ENCODE peak calls at places on chromosomes 4 and X, in six cellular contexts. Y, N, D, T, R and V are unnamed samples.
A peak's percentile ranks its signal among the peaks of the same experiment; 100 is the strongest.

GRCh38 chrX:130665214-130665613 is 237.8 kb downstream of the ENOX2 start:
- DNase-seq in N (no peak), Y (no peak), R (no peak), D (no peak), T (no peak), V (no peak)

GRCh38 chr4:107586321-107586720 is 133.7 kb downstream of the PAPSS1 start:
- DNase-seq in Y (no peak), R (no peak), T (no peak), N (no peak), D (no peak), V (no peak)

GRCh38 chrX:120741452-120741851 is 111.6 kb upstream of the C1GALT1C1 start:
- DNase-seq in R (no peak), Y (no peak), D (no peak), T (no peak), N (no peak), V (peak; percentile 9)

GRCh38 chr4:73705056-73705432 is 35.3 kb upstream of the CXCL8 start:
- DNase-seq in T (no peak), N (peak; percentile 84), D (no peak), Y (peak; percentile 83), R (peak; percentile 81), V (peak; percentile 80)

GRCh38 chrX:10477525-10477924 is 142.9 kb downstream of the MID1 start:
- DNase-seq in D (no peak), Y (no peak), R (no peak), N (no peak), T (no peak), V (no peak)

GRCh38 chr4:70940134-70940533 is 38.0 kb downstream of the MOB1B start:
- DNase-seq in N (no peak), D (no peak), R (no peak), T (no peak), Y (no peak), V (no peak)

GRCh38 chr4:78292336-78292735 is 235.2 kb downstream of the FRAS1 start:
- DNase-seq in D (no peak), T (no peak), R (no peak), N (no peak), Y (no peak), V (no peak)

GRCh38 chr4:76265631-76266218 is 14.2 kb downstream of the FAM47E start:
- DNase-seq in N (no peak), D (no peak), Y (no peak), R (no peak), T (no peak), V (no peak)

GRCh38 chrX:102746134-102746584 is 25.6 kb downstream of the GPRASP3 start:
- DNase-seq in T (peak; percentile 33), N (peak; percentile 22), Y (peak; percentile 67), D (no peak), R (no peak), V (no peak)

GRCh38 chr4:81030061-81030616 is 369 bp upstream of the BMP3 start:
- DNase-seq in R (no peak), D (no peak), N (no peak), Y (no peak), T (no peak), V (no peak)

GRCh38 chr4:100103671-100104070 is 86.6 kb downstream of the DDIT4L start:
- DNase-seq in T (no peak), R (no peak), N (no peak), D (no peak), Y (peak; percentile 19), V (no peak)

GRCh38 chrX:42505057-42505456 is 272.9 kb downstream of the PPP1R2C start:
- DNase-seq in N (no peak), Y (no peak), R (no peak), D (no peak), T (no peak), V (no peak)

GRCh38 chrX:31260351-31260750 is 188.5 kb upstream of the FTHL17 start:
- DNase-seq in R (no peak), D (no peak), T (no peak), Y (no peak), N (peak; percentile 80), V (peak; percentile 53)

GRCh38 chr4:133148690-133149363 is at the start of gene PCDH10:
- DNase-seq in T (peak; percentile 73), D (no peak), Y (peak; percentile 91), R (peak; percentile 87), N (peak; percentile 94), V (peak; percentile 77)

GRCh38 chr4:9832640-9833039 is 51.2 kb downstream of the DRD5 start:
- DNase-seq in N (no peak), R (no peak), Y (no peak), D (no peak), T (no peak), V (no peak)

GRCh38 chr4:90103991-90104390 is 23.2 kb upstream of the CCSER1 start:
- DNase-seq in T (no peak), N (no peak), D (no peak), R (no peak), Y (no peak), V (no peak)

GRCh38 chr4:71607780-71608673 is 175.9 kb downstream of the GC start:
- DNase-seq in N (peak; percentile 78), D (no peak), T (no peak), Y (peak; percentile 20), R (peak; percentile 6), V (peak; percentile 11)

GRCh38 chrX:41095174-41095573 is 9.9 kb downstream of the USP9X start:
- DNase-seq in R (no peak), Y (no peak), T (no peak), N (no peak), D (no peak), V (no peak)

GRCh38 chr4:175412744-175413143 is 399.3 kb downstream of the GPM6A start:
- DNase-seq in N (peak; percentile 93), Y (peak; percentile 76), T (no peak), R (peak; percentile 63), D (no peak), V (peak; percentile 51)

GRCh38 chr4:140335076-140335475 is 38.4 kb upstream of the SCOC start:
- DNase-seq in R (no peak), T (no peak), Y (peak; percentile 23), N (peak; percentile 19), D (no peak), V (no peak)

GRCh38 chr4:112793033-112793432 is 156.1 kb downstream of the LARP7 start:
- DNase-seq in N (no peak), T (no peak), R (no peak), Y (no peak), D (no peak), V (no peak)

GRCh38 chr4:184472540-184473264 is 1.6 kb downstream of the IRF2 start:
- DNase-seq in T (peak; percentile 92), D (no peak), Y (peak; percentile 88), R (peak; percentile 51), N (peak; percentile 75), V (peak; percentile 70)

GRCh38 chr4:184473515-184474260 is 662 bp downstream of the IRF2 start:
- DNase-seq in R (peak; percentile 32), D (no peak), Y (peak; percentile 70), T (peak; percentile 50), N (peak; percentile 44), V (peak; percentile 54)

GRCh38 chr4:184473265-184473514 is 1.2 kb downstream of the IRF2 start:
- DNase-seq in Y (no peak), T (no peak), R (no peak), N (no peak), D (no peak), V (no peak)

GRCh38 chr4:184471872-184472539 is 2.3 kb downstream of the IRF2 start:
- DNase-seq in N (no peak), Y (peak; percentile 70), T (peak; percentile 55), D (no peak), R (peak; percentile 30), V (no peak)

DNA sequence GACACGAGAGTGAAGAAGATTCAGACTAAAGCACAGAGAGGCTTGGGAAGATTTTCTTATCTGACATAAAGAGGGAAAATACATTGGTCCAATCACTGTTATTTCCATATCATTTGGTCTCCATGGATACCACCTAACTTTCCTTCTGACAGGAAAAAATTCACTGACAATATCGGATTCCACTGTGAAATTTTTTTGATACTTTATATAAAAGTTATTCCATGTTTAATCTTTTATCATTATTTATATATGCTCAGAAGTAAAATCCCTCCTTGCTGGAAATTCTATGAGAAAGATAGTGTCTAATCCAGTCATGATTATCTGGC is 3.6 kb downstream of the IRF2 start:
- DNase-seq in R (no peak), D (no peak), T (no peak), Y (no peak), N (no peak), V (no peak)
- H3K9ac ChIP-seq in R (no peak overlapping the region), D (no peak overlapping the region), T (no peak overlapping the region), Y (peak overlapping the region; percentile 97), N (no peak overlapping the region), V (no peak overlapping the region)

DNA sequence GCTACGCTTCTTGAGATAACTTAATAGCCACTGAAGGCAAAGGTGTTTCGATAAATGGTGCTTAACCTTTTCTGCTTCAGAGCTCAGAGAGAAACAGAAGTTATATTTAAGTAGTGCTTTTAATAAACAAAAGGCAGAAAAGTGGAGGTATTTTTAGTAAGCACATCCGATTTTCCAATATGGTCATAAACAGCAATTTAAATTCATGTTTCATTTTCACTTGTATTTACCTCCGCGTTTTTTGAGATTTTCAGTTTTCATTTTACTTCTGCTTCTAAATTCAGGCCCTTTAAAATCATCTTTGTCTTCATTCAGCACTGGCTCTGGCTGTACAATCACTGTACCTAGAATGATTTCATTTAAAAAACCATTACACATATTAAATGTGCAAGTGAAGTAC is 92.4 kb downstream of the ATRX start:
- DNase-seq in D (no peak), Y (no peak), T (no peak), N (no peak), R (no peak), V (no peak)
- H3K9ac ChIP-seq in D (no peak overlapping the region), Y (no peak overlapping the region), T (no peak overlapping the region), N (no peak overlapping the region), R (no peak overlapping the region), V (no peak overlapping the region)

GRCh38 chr4:173191623-173192041 is 23.0 kb downstream of the GALNT7 start:
- DNase-seq in R (peak; percentile 52), Y (peak; percentile 42), N (peak; percentile 71), T (no peak), D (no peak), V (peak; percentile 94)
- H3K9ac ChIP-seq in R (no peak overlapping the region), Y (no peak overlapping the region), N (no peak overlapping the region), T (peak overlapping the region; percentile 21), D (peak overlapping the region; percentile 46), V (peak overlapping the region; percentile 91)

GRCh38 chr4:137535718-137536117 is 3.4 kb upstream of the PCDH18 start:
- DNase-seq in Y (no peak), N (no peak), R (no peak), T (no peak), D (no peak), V (no peak)

GRCh38 chr4:137532869-137533236 is 559 bp upstream of the PCDH18 start:
- DNase-seq in N (peak; percentile 35), R (no peak), Y (peak; percentile 60), T (no peak), D (no peak), V (no peak)

GRCh38 chr4:137531951-137532868 is at the start of gene PCDH18:
- DNase-seq in T (peak; percentile 73), Y (peak; percentile 96), R (peak; percentile 98), D (no peak), N (peak; percentile 97), V (peak; percentile 15)

GRCh38 chr4:137534516-137534915 is 2.2 kb upstream of the PCDH18 start:
- DNase-seq in D (no peak), N (peak; percentile 11), Y (peak; percentile 65), T (no peak), R (no peak), V (no peak)

GRCh38 chr4:137533855-137534254 is 1.6 kb upstream of the PCDH18 start:
- DNase-seq in Y (no peak), T (no peak), D (no peak), N (no peak), R (no peak), V (no peak)
- H3K9ac ChIP-seq in Y (peak overlapping the region; percentile 93), T (no peak overlapping the region), D (no peak overlapping the region), N (no peak overlapping the region), R (peak overlapping the region; percentile 13), V (no peak overlapping the region)